ENCODE peak calls at places on chromosome 7, in five cellular contexts. W is testis; O is stimulated activated CD8-positive, alpha-beta memory T cell treated with anti-CD3 and anti-CD28 coated beads, Interleukin-4, amount 100 ng/mL, for 1 hour; P is HFFc6; D is HEK293T. X is an unnamed sample.

GRCh38 chr7:3289996-3290395 is 11.1 kb upstream of the SDK1 start:
- DNase-seq in O (no peak), W (no peak), P (no peak), D (no peak), X (no peak)

GRCh38 chr7:7102906-7103305 is 79.4 kb upstream of the C1GALT1 start:
- DNase-seq in P (no peak), D (no peak), W (no peak), O (no peak), X (no peak)

GRCh38 chr7:150451097-150451793 is 815 bp downstream of the GIMAP8 start:
- DNase-seq in P (no peak), D (no peak), O (no peak), W (peak), X (peak)

GRCh38 chr7:77409739-77410545 is 6.2 kb downstream of the GSAP start:
- DNase-seq in P (peak), D (no peak), O (no peak), W (no peak), X (peak)

GRCh38 chr7:99923200-99923599 is 3.9 kb upstream of the TRIM4 start:
- DNase-seq in O (no peak), W (no peak), P (no peak), D (no peak), X (no peak)

GRCh38 chr7:128035712-128036111 is 4.5 kb upstream of the LRRC4 start:
- DNase-seq in D (peak), O (no peak), P (no peak), W (no peak), X (no peak)

GRCh38 chr7:55432937-55433784 is 68.0 kb downstream of the LANCL2 start:
- DNase-seq in D (peak), O (no peak), P (peak), W (no peak), X (no peak)

GRCh38 chr7:113188396-113188795 is 70.0 kb upstream of the SMIM30 start:
- DNase-seq in P (no peak), W (no peak), D (no peak), O (no peak), X (no peak)

GRCh38 chr7:74094224-74095095 is 10.9 kb downstream of the LIMK1 start:
- DNase-seq in D (no peak), W (peak), P (peak), O (peak), X (peak)

GRCh38 chr7:17530741-17531417 is 232.4 kb downstream of the AHR start:
- DNase-seq in W (peak), P (no peak), O (no peak), D (no peak), X (no peak)

GRCh38 chr7:55191926-55192692 is 173.0 kb upstream of the LANCL2 start:
- DNase-seq in O (no peak), P (no peak), W (no peak), D (no peak), X (no peak)